ENCODE peak calls at places on chromosome 17, in four cellular contexts. One of them, this sample, is unnamed.
A peak's percentile ranks its signal among the peaks of the same experiment; 100 is the strongest.

GRCh38 chr17:49518346-49519078 is 23.4 kb downstream of the NGFR start:
- DNase-seq in AG04450: no peak
- DNase-seq in neural progenitor cell: no peak
- DNase-seq in GM12865: no peak
- DNase-seq in this sample: no peak

GRCh38 chr17:4947010-4947410 is 1.3 kb downstream of the PFN1 start:
- DNase-seq in AG04450: no peak
- DNase-seq in GM12865: no peak
- DNase-seq in neural progenitor cell: peak; percentile 44
- DNase-seq in this sample: no peak

GRCh38 chr17:42163113-42163512 is 8.3 kb upstream of the RAB5C start:
- DNase-seq in AG04450: no peak
- DNase-seq in GM12865: peak; percentile 51
- DNase-seq in neural progenitor cell: peak; percentile 60
- DNase-seq in this sample: peak; percentile 62

GRCh38 chr17:7224661-7225111 is 4.9 kb downstream of the ACADVL start:
- DNase-seq in GM12865: no peak
- DNase-seq in neural progenitor cell: no peak
- DNase-seq in AG04450: no peak
- DNase-seq in this sample: no peak

GRCh38 chr17:7177954-7178477 is 1.2 kb downstream of the ASGR1 start:
- DNase-seq in neural progenitor cell: peak; percentile 51
- DNase-seq in GM12865: no peak
- DNase-seq in AG04450: no peak
- DNase-seq in this sample: no peak

GRCh38 chr17:79022507-79022991 is 1.4 kb upstream of the C1QTNF1 start:
- DNase-seq in GM12865: no peak
- DNase-seq in neural progenitor cell: no peak
- DNase-seq in AG04450: no peak
- DNase-seq in this sample: no peak

GRCh38 chr17:30831257-30831656 is 509 bp upstream of the ATAD5 start:
- DNase-seq in GM12865: peak; percentile 54
- DNase-seq in neural progenitor cell: peak; percentile 43
- DNase-seq in AG04450: no peak
- DNase-seq in this sample: peak; percentile 30

GRCh38 chr17:78803161-78803845 is 21.2 kb upstream of the CYTH1 start:
- DNase-seq in AG04450: no peak
- DNase-seq in GM12865: no peak
- DNase-seq in neural progenitor cell: no peak
- DNase-seq in this sample: no peak

GRCh38 chr17:17783121-17783824 is 53.5 kb downstream of the SREBF1 start:
- DNase-seq in AG04450: no peak
- DNase-seq in neural progenitor cell: peak; percentile 88
- DNase-seq in GM12865: peak; percentile 77
- DNase-seq in this sample: peak; percentile 88

GRCh38 chr17:78224226-78225087 is 7.0 kb upstream of the TMEM235 start:
- DNase-seq in neural progenitor cell: no peak
- DNase-seq in AG04450: no peak
- DNase-seq in GM12865: no peak
- DNase-seq in this sample: no peak

GRCh38 chr17:78844301-78845005 is 3.8 kb upstream of the USP36 start:
- DNase-seq in neural progenitor cell: no peak
- DNase-seq in GM12865: peak; percentile 23
- DNase-seq in AG04450: no peak
- DNase-seq in this sample: no peak

GRCh38 chr17:78329263-78330059 is 30.4 kb downstream of the SOCS3 start:
- DNase-seq in AG04450: no peak
- DNase-seq in neural progenitor cell: no peak
- DNase-seq in GM12865: no peak
- DNase-seq in this sample: no peak

GRCh38 chr17:298791-299450 is 53.7 kb downstream of the RPH3AL start:
- DNase-seq in neural progenitor cell: no peak
- DNase-seq in AG04450: no peak
- DNase-seq in GM12865: no peak
- DNase-seq in this sample: no peak

GRCh38 chr17:62705116-62705515 is 77.6 kb downstream of the MRC2 start:
- DNase-seq in neural progenitor cell: peak; percentile 30
- DNase-seq in AG04450: no peak
- DNase-seq in GM12865: no peak
- DNase-seq in this sample: no peak

GRCh38 chr17:58913552-58913951 is 157.9 kb downstream of the PPM1E start:
- DNase-seq in GM12865: no peak
- DNase-seq in neural progenitor cell: no peak
- DNase-seq in AG04450: no peak
- DNase-seq in this sample: no peak

GRCh38 chr17:4358154-4358553 is 8.3 kb downstream of the UBE2G1 start:
- DNase-seq in GM12865: peak; percentile 79
- DNase-seq in AG04450: no peak
- DNase-seq in neural progenitor cell: no peak
- DNase-seq in this sample: no peak

GRCh38 chr17:57684711-57685498 is 60.2 kb downstream of the CCDC182 start:
- DNase-seq in neural progenitor cell: no peak
- DNase-seq in GM12865: no peak
- DNase-seq in AG04450: no peak
- DNase-seq in this sample: no peak

GRCh38 chr17:34562387-34562786 is 17.0 kb upstream of the TMEM132E start:
- DNase-seq in neural progenitor cell: peak; percentile 45
- DNase-seq in GM12865: peak; percentile 23
- DNase-seq in AG04450: no peak
- DNase-seq in this sample: no peak

GRCh38 chr17:50421308-50422031 is 4.5 kb upstream of the ACSF2 start:
- DNase-seq in neural progenitor cell: no peak
- DNase-seq in AG04450: no peak
- DNase-seq in GM12865: peak; percentile 32
- DNase-seq in this sample: peak; percentile 72

GRCh38 chr17:58753026-58753425 is 2.6 kb upstream of the PPM1E start:
- DNase-seq in neural progenitor cell: no peak
- DNase-seq in GM12865: no peak
- DNase-seq in AG04450: no peak
- DNase-seq in this sample: no peak

GRCh38 chr17:6558932-6559752 is 2.8 kb upstream of the PITPNM3 start:
- DNase-seq in GM12865: no peak
- DNase-seq in AG04450: no peak
- DNase-seq in neural progenitor cell: no peak
- DNase-seq in this sample: no peak

GRCh38 chr17:41618341-41619161 is 5.8 kb downstream of the KRT17 start:
- DNase-seq in GM12865: no peak
- DNase-seq in neural progenitor cell: no peak
- DNase-seq in AG04450: no peak
- DNase-seq in this sample: no peak

GRCh38 chr17:10172241-10172741 is 26.1 kb downstream of the GAS7 start:
- DNase-seq in AG04450: no peak
- DNase-seq in neural progenitor cell: no peak
- DNase-seq in GM12865: peak; percentile 61
- DNase-seq in this sample: no peak

GRCh38 chr17:1029196-1029911 is 32.4 kb downstream of the TIMM22 start:
- DNase-seq in neural progenitor cell: no peak
- DNase-seq in AG04450: no peak
- DNase-seq in GM12865: no peak
- DNase-seq in this sample: no peak

GRCh38 chr17:63946440-63947363 is 14.6 kb upstream of the CD79B start:
- DNase-seq in GM12865: peak; percentile 80
- DNase-seq in neural progenitor cell: peak; percentile 78
- DNase-seq in AG04450: no peak
- DNase-seq in this sample: peak; percentile 91

GRCh38 chr17:7415784-7416183 is 4.3 kb upstream of the SPEM1 start:
- DNase-seq in neural progenitor cell: no peak
- DNase-seq in AG04450: no peak
- DNase-seq in GM12865: no peak
- DNase-seq in this sample: no peak

GRCh38 chr17:31472137-31472536 is 80.7 kb downstream of the RAB11FIP4 start:
- DNase-seq in AG04450: no peak
- DNase-seq in GM12865: no peak
- DNase-seq in neural progenitor cell: no peak
- DNase-seq in this sample: no peak

GRCh38 chr17:65055708-65056638 is 567 bp downstream of the GNA13 start:
- DNase-seq in GM12865: peak; percentile 68
- DNase-seq in neural progenitor cell: peak; percentile 43
- DNase-seq in AG04450: no peak
- DNase-seq in this sample: peak; percentile 54

GRCh38 chr17:66351701-66352100 is 49.3 kb downstream of the PRKCA start:
- DNase-seq in neural progenitor cell: no peak
- DNase-seq in AG04450: no peak
- DNase-seq in GM12865: no peak
- DNase-seq in this sample: no peak

GRCh38 chr17:65453204-65453931 is 108.1 kb downstream of the AXIN2 start:
- DNase-seq in neural progenitor cell: no peak
- DNase-seq in AG04450: no peak
- DNase-seq in GM12865: no peak
- DNase-seq in this sample: no peak

GRCh38 chr17:48597775-48598631 is 4.4 kb upstream of the HOXB5 start:
- DNase-seq in AG04450: no peak
- DNase-seq in neural progenitor cell: peak; percentile 50
- DNase-seq in GM12865: peak; percentile 34
- DNase-seq in this sample: peak; percentile 76

GRCh38 chr17:30908717-30909420 is 2.8 kb upstream of the TEFM start:
- DNase-seq in AG04450: no peak
- DNase-seq in neural progenitor cell: no peak
- DNase-seq in GM12865: no peak
- DNase-seq in this sample: no peak

GRCh38 chr17:1755993-1756306 is 5.9 kb upstream of the SERPINF1 start:
- DNase-seq in GM12865: no peak
- DNase-seq in neural progenitor cell: no peak
- DNase-seq in AG04450: no peak
- DNase-seq in this sample: no peak

GRCh38 chr17:70099884-70100283 is 24.9 kb downstream of the KCNJ16 start:
- DNase-seq in neural progenitor cell: no peak
- DNase-seq in AG04450: no peak
- DNase-seq in GM12865: no peak
- DNase-seq in this sample: no peak

GRCh38 chr17:70098030-70098429 is 23.0 kb downstream of the KCNJ16 start:
- DNase-seq in neural progenitor cell: no peak
- DNase-seq in GM12865: no peak
- DNase-seq in AG04450: no peak
- DNase-seq in this sample: no peak

GRCh38 chr17:70099267-70099666 is 24.2 kb downstream of the KCNJ16 start:
- DNase-seq in AG04450: no peak
- DNase-seq in GM12865: no peak
- DNase-seq in neural progenitor cell: no peak
- DNase-seq in this sample: no peak

GRCh38 chr17:70102531-70102930 is 27.5 kb downstream of the KCNJ16 start:
- DNase-seq in AG04450: no peak
- DNase-seq in GM12865: no peak
- DNase-seq in neural progenitor cell: no peak
- DNase-seq in this sample: no peak

DNA sequence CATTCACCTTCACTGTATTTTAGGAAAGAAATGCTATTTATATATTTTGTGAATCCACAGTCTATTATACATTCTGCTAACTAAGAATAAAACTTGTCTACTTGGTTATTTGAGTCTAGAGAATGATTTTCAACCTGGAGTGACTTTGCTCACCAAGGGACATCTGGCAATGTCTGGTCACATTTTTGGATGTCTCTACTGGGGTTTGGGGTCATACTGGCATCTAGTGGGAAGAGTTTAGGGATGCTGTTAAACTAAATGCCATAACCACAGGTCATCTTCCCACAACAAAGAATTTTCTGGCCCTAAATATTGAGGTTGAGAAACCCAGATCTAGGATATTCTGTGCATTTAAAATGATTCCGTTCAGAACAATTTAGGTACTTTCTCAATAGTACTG is 26.0 kb downstream of the KCNJ16 start:
- DNase-seq in neural progenitor cell: no peak
- DNase-seq in AG04450: no peak
- DNase-seq in GM12865: no peak
- DNase-seq in this sample: no peak
- TF ChIP-seq CTCF in neural progenitor cell: peak; percentile 15
- TF ChIP-seq CTCF in AG04450: peak; percentile 16
- TF ChIP-seq CTCF in GM12865: no peak
- TF ChIP-seq CTCF in this sample: no peak

GRCh38 chr17:80455328-80455710 is 21.1 kb downstream of the NPTX1 start:
- DNase-seq in GM12865: peak; percentile 71
- DNase-seq in AG04450: no peak
- DNase-seq in neural progenitor cell: peak; percentile 86
- DNase-seq in this sample: peak; percentile 83

GRCh38 chr17:80453126-80453979 is 23.1 kb downstream of the NPTX1 start:
- DNase-seq in neural progenitor cell: no peak
- DNase-seq in GM12865: no peak
- DNase-seq in AG04450: no peak
- DNase-seq in this sample: no peak

GRCh38 chr17:80455784-80456183 is 20.6 kb downstream of the NPTX1 start:
- DNase-seq in neural progenitor cell: peak; percentile 30
- DNase-seq in GM12865: no peak
- DNase-seq in AG04450: no peak
- DNase-seq in this sample: no peak

GRCh38 chr17:80453980-80454556 is 22.3 kb downstream of the NPTX1 start:
- DNase-seq in AG04450: no peak
- DNase-seq in neural progenitor cell: no peak
- DNase-seq in GM12865: no peak
- DNase-seq in this sample: no peak

GRCh38 chr17:80454557-80455327 is 21.7 kb downstream of the NPTX1 start:
- DNase-seq in neural progenitor cell: peak; percentile 99
- DNase-seq in GM12865: peak; percentile 99
- DNase-seq in AG04450: peak; percentile 82
- DNase-seq in this sample: peak; percentile 99
- TF ChIP-seq CTCF in neural progenitor cell: no peak
- TF ChIP-seq CTCF in GM12865: no peak
- TF ChIP-seq CTCF in AG04450: no peak
- TF ChIP-seq CTCF in this sample: no peak

GRCh38 chr17:55549140-55549539 is 37.9 kb upstream of the SMIM36 start:
- DNase-seq in neural progenitor cell: peak; percentile 56
- DNase-seq in GM12865: peak; percentile 53
- DNase-seq in AG04450: no peak
- DNase-seq in this sample: peak; percentile 30
- TF ChIP-seq CTCF in neural progenitor cell: peak; percentile 66
- TF ChIP-seq CTCF in GM12865: peak; percentile 51
- TF ChIP-seq CTCF in AG04450: peak; percentile 40
- TF ChIP-seq CTCF in this sample: no peak

GRCh38 chr17:54085934-54086333 is 263.2 kb downstream of the KIF2B start:
- DNase-seq in AG04450: no peak
- DNase-seq in neural progenitor cell: peak; percentile 47
- DNase-seq in GM12865: no peak
- DNase-seq in this sample: no peak
- TF ChIP-seq CTCF in AG04450: no peak
- TF ChIP-seq CTCF in neural progenitor cell: peak; percentile 24
- TF ChIP-seq CTCF in GM12865: no peak
- TF ChIP-seq CTCF in this sample: no peak

GRCh38 chr17:40491486-40491885 is 9.9 kb downstream of the TNS4 start:
- DNase-seq in neural progenitor cell: no peak
- DNase-seq in GM12865: no peak
- DNase-seq in AG04450: no peak
- DNase-seq in this sample: no peak
- TF ChIP-seq CTCF in neural progenitor cell: no peak
- TF ChIP-seq CTCF in GM12865: no peak
- TF ChIP-seq CTCF in AG04450: no peak
- TF ChIP-seq CTCF in this sample: no peak

GRCh38 chr17:16527298-16527697 is 35.3 kb upstream of the LRRC75A start:
- DNase-seq in AG04450: no peak
- DNase-seq in neural progenitor cell: no peak
- DNase-seq in GM12865: no peak
- DNase-seq in this sample: no peak
- TF ChIP-seq CTCF in AG04450: no peak
- TF ChIP-seq CTCF in neural progenitor cell: no peak
- TF ChIP-seq CTCF in GM12865: no peak
- TF ChIP-seq CTCF in this sample: no peak

GRCh38 chr17:45246861-45247428 is 14.9 kb downstream of the SPATA32 start:
- DNase-seq in neural progenitor cell: peak; percentile 89
- DNase-seq in AG04450: no peak
- DNase-seq in GM12865: peak; percentile 47
- DNase-seq in this sample: peak; percentile 68
- TF ChIP-seq CTCF in neural progenitor cell: peak; percentile 76
- TF ChIP-seq CTCF in AG04450: peak; percentile 65
- TF ChIP-seq CTCF in GM12865: peak; percentile 31
- TF ChIP-seq CTCF in this sample: peak; percentile 30